ENCODE peak calls at places on chromosomes 3 and 15, in four cellular contexts. E is H1, S is IMR-90, B is H9. I is an unnamed sample.

GRCh38 chr3:151320131-151320530 is 3.5 kb upstream of the GPR87 start:
- DNase-seq in E (no peak), B (no peak), S (no peak), I (no peak)

GRCh38 chr15:101047301-101047781 is 128.2 kb downstream of the LRRK1 start:
- DNase-seq in E (peak; percentile 53), B (peak; percentile 83), S (no peak), I (no peak)

GRCh38 chr3:42755681-42756578 is 17.1 kb downstream of the CCDC13 start:
- DNase-seq in E (peak; percentile 52), S (peak; percentile 35), B (peak; percentile 71), I (peak; percentile 67)

GRCh38 chr3:186280737-186281136 is 81.3 kb downstream of the DGKG start:
- DNase-seq in E (no peak), S (no peak), B (no peak), I (no peak)

GRCh38 chr3:76500746-76501275 is 539.1 kb upstream of the ROBO2 start:
- DNase-seq in B (no peak), S (peak; percentile 46), E (no peak), I (no peak)

GRCh38 chr3:138338816-138339215 is 9.2 kb upstream of the NME9 start:
- DNase-seq in E (no peak), S (no peak), B (no peak), I (no peak)

GRCh38 chr15:26166429-26166828 is 303.3 kb upstream of the ATP10A start:
- DNase-seq in B (no peak), E (no peak), S (no peak), I (no peak)

GRCh38 chr3:125190781-125191180 is 21.8 kb downstream of the SLC12A8 start:
- DNase-seq in S (no peak), E (no peak), B (no peak), I (peak; percentile 86)

GRCh38 chr3:36944641-36945270 is at the start of gene TRANK1:
- DNase-seq in B (peak; percentile 66), S (peak; percentile 34), E (peak; percentile 80), I (peak; percentile 75)

GRCh38 chr3:159859424-159859823 is 129.2 kb upstream of the IL12A start:
- DNase-seq in E (no peak), B (no peak), S (no peak), I (no peak)

GRCh38 chr3:171468296-171468906 is 8.2 kb upstream of the TNIK start:
- DNase-seq in B (no peak), E (no peak), S (no peak), I (no peak)

GRCh38 chr3:143859465-143860203 is 11.4 kb upstream of the SLC9A9 start:
- DNase-seq in B (no peak), S (no peak), E (no peak), I (no peak)

DNA sequence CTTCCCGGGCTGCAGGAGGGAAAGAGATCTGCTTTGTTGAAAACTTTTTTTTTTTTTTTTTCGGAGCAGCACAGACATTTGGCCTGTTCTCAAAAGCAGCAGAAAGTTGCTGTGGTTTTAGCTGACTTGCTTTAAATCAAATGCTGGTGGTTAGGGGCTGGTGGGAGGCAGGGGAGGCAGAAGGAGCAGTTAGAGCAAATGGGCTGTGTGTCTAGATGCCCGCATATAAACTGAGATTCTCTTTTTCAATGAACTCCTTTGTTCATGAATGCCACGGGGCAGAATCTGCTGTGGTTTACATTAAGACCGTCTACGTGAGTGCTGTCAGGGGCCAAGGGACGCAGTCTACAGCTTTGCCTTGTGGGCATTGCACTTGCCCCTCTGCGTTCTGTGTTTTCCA is 95.9 kb downstream of the FLNB start:
- DNase-seq in B (no peak), S (no peak), E (no peak), I (no peak)
- H2BK5ac ChIP-seq in B (no peak overlapping the region), S (no peak overlapping the region), E (no peak overlapping the region), I (no peak overlapping the region)

DNA sequence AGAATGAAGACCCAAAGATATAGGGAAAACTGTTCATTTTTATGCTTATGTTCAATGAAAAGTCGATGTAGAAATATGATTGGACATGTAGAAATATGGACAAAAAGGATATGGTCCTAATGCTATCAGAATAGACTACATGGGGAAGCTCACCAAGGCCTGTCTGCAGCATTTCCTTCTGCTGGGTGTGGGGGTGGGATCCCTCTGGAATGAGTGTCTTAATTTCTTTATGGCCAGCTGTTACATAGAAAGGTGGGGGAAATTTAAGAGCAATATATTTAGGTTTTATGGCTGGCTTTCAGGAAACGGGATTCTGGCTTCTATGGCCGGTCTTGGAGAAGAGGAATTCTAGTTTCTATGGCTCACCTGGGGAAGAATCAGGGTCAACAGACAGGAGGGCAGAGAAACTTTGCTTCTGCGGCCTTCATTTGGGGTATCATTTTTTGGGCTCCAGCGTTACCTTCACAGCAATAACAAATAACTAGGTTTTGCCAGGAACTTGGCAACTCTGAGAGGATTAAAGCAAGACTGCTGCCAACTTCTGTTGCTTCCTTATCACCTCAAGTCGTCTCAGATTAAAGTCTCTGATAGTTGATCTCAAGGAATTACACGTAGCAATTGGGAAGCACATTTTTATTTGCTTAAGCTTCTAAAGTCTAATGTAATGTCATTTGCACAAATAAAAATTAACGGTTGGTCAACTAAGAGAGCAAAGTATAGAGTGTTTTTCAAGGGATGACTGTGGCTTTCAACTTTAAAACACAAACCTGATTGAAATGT is 57.0 kb upstream of the GATM start:
- DNase-seq in B (no peak), S (no peak), E (no peak), I (no peak)
- H3K56ac ChIP-seq in B (no peak overlapping the region), S (no peak overlapping the region), E (no peak overlapping the region), I (no peak overlapping the region)

DNA sequence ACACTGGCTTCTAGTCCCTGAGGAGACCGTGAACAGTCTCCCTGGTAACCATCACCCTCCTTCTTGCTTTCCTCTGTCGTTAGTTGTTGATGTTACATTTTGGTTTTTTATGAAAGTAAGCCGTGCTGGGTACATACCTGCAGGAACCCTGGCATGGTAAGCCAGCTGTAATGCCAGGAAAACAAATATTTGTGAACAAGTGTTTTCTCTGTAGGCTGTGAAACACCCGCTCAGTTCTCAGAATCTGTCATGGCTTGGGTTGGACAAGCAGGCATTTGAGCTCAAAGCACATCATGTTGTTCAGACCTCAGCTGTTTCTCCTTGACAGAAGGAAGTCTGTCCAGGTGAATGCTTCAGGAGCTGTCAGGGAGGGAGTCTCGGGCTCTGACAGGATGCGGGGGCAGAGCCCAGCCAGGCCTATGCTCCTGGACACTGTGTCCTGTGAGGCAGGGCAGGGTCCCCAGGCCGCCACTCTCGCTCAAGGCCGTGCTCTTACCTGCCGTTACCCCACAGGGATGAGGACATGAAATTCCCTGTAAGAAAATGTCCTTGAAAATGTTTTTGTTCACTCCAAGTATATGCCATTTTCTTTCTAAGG is 63.7 kb downstream of the BOC start:
- DNase-seq in B (peak; percentile 11), S (no peak), E (no peak), I (no peak)
- H2BK15ac ChIP-seq in B (no peak overlapping the region), S (no peak overlapping the region), E (no peak overlapping the region), I (no peak overlapping the region)

DNA sequence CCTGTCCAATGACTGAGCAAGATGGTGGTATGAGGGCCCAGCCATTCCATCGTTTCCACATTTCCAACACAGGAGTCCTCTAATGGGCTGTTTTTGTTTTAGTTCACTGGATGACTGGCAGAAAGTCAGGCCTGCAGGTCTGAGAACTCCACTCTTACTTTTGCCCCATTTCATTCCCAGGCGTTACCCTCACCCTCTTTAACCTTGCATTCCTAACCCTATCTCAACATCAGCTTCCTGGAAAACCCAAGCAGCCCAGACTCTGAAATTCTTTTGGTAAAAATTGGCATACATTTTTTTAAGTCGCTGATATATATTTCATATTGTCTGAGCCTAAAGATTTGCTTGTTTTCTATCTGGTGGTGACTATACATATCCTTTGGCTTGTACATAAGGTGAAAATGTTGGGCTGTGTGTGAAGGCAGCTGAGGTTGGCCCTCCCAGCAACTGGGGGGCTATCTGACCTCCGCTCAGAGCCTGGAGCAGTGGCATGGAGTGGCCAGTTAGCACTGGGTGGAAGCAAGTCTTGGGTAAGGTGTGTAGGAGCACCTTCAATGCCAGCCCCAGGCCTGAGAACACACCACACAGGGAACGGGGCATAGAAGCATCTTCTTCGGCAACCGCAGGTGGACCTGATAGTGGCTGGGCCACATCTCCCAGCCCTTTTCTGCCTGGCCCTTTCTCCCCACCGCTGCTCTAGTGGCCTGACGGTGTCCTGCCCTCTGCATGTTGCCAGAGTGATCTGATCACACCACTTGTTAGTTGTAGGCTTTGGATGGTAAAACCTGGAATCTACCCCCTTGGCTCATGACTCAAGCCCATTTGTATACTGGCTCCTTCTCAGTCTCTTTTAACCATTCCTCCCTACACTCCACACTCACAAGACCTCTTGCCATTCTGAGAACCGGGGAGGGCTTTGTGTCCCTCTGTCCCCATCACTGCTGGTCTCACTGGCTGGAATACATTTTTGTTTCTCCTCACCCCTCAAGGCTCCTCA is 50.0 kb downstream of the AMOTL2 start:
- DNase-seq in B (peak; percentile 24), E (no peak), S (no peak), I (no peak)
- H2BK5ac ChIP-seq in B (no peak overlapping the region), E (no peak overlapping the region), S (peak overlapping the region; percentile 78), I (no peak overlapping the region)

DNA sequence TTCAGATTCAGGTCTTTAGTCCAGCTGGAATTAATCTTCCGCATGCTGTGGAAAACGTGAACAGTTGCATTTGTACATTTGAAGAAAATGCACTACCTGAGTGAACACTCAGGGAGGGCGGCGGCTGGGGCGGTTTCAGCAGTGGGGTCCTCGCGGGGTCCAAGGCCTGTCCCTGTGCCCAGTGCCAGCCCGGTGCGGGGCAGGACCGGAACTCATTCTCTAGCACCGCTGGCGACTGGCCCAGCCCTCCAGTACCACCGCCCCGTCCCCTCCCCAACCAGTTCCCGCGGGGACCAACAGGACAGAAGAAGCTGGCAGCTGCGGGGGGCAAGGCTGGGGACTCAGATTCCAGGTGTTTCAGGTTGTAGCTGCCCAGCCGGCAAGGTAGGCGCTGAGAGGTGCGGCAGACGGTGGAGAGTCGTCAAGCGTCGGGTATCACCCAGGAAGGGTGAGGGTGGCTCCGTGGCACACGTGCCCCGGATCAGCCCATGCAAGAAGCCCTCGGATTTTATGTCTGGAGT is 72.2 kb upstream of the ARNT2 start:
- DNase-seq in S (no peak), E (no peak), B (no peak), I (no peak)
- H3K56ac ChIP-seq in S (no peak overlapping the region), E (no peak overlapping the region), B (no peak overlapping the region), I (no peak overlapping the region)

DNA sequence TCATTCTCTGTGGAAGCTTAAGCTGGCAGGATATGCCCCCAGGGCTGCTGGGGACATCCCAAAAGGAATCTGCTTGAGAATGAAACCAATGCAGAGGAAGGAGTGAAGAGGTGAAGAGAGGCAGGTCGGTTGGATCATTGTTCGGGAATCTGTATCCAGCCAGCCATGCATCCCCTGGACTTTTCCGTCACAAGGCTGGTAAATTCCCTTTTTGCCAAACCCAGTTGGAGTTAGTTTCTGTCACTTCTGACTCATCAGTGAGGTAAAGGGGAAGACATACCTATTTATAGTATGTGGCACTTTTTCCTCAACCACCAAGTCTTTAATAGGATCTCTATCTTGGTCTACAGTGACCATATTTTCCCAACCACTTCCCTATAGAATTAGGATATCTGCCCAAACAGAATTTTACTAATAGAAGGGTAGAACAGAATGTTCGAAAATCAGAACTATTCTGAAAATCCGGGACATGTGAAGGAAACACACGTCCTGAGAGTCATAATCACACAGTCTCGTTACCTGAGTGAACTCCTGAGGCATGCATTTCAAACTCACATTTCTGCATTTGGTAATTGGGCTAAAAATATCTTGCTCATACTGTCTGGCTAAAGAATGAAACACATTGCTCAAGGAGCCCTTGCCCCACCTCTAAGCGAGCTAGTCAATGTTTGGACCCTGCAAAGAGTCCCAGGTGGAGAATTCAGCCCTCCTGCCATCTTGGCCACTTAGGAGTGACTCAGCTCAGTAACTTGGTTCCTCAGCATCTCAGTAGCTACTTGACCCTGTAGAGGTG is 289.7 kb upstream of the ADAMTS9 start:
- DNase-seq in E (no peak), B (peak; percentile 35), S (peak; percentile 78), I (peak; percentile 92)
- H2BK15ac ChIP-seq in E (no peak overlapping the region), B (no peak overlapping the region), S (no peak overlapping the region), I (no peak overlapping the region)

GRCh38 chr15:64351265-64351664 is 4.7 kb downstream of the CSNK1G1 start:
- DNase-seq in E (no peak), B (no peak), S (peak; percentile 29), I (no peak)

GRCh38 chr15:64349375-64349774 is 6.6 kb downstream of the CSNK1G1 start:
- DNase-seq in E (no peak), S (no peak), B (no peak), I (no peak)

GRCh38 chr15:64356443-64357040 is 569 bp upstream of the CSNK1G1 start:
- DNase-seq in S (peak; percentile 87), E (no peak), B (no peak), I (no peak)

GRCh38 chr15:64355559-64356442 is at the start of gene CSNK1G1:
- DNase-seq in B (peak; percentile 98), E (peak; percentile 94), S (peak; percentile 98), I (peak; percentile 99)

GRCh38 chr15:64354683-64355558 is 1.1 kb downstream of the CSNK1G1 start:
- DNase-seq in E (no peak), B (no peak), S (no peak), I (peak; percentile 3)
- H2BK5ac ChIP-seq in E (peak overlapping the region; percentile 87), B (no peak overlapping the region), S (peak overlapping the region; percentile 76), I (no peak overlapping the region)

I was measured in mesendoderm.